ENCODE peak calls at places on chromosomes 4 and X, in five cellular contexts. One of them, this sample, is unnamed. For H3K4me1 and H3K36me3, the result is how much of the 10 kb centered on the place peaks cover.

GRCh38 chr4:138981930-138982390 is 33.6 kb upstream of the NOCT start:
- ATAC-seq in upper lobe of left lung: peak
- ATAC-seq in K562: no peak
- ATAC-seq in GM12878: no peak
- ATAC-seq in HepG2: peak
- ATAC-seq in this sample: peak

GRCh38 chr4:109640644-109641043 is 62.6 kb downstream of the CASP6 start:
- ATAC-seq in upper lobe of left lung: no peak
- ATAC-seq in K562: no peak
- ATAC-seq in GM12878: peak
- ATAC-seq in HepG2: no peak
- ATAC-seq in this sample: no peak

GRCh38 chrX:71515039-71515398 is 17.9 kb upstream of the OGT start:
- ATAC-seq in upper lobe of left lung: no peak
- ATAC-seq in K562: no peak
- ATAC-seq in GM12878: no peak
- ATAC-seq in HepG2: no peak
- ATAC-seq in this sample: no peak

GRCh38 chr4:71833175-71833900 is 49.5 kb upstream of the GC start:
- ATAC-seq in upper lobe of left lung: peak
- ATAC-seq in K562: peak
- ATAC-seq in GM12878: no peak
- ATAC-seq in HepG2: no peak
- ATAC-seq in this sample: no peak

GRCh38 chr4:41611881-41612871 is 74.2 kb downstream of the LIMCH1 start:
- ATAC-seq in upper lobe of left lung: peak
- ATAC-seq in K562: no peak
- ATAC-seq in GM12878: no peak
- ATAC-seq in HepG2: peak
- ATAC-seq in this sample: peak

GRCh38 chr4:40587826-40588225 is 41.8 kb downstream of the RBM47 start:
- ATAC-seq in upper lobe of left lung: peak
- ATAC-seq in K562: no peak
- ATAC-seq in GM12878: no peak
- ATAC-seq in HepG2: no peak
- ATAC-seq in this sample: peak

GRCh38 chr4:68152411-68152810 is 22.7 kb upstream of the TMPRSS11F start:
- ATAC-seq in upper lobe of left lung: no peak
- ATAC-seq in K562: peak
- ATAC-seq in GM12878: no peak
- ATAC-seq in HepG2: no peak
- ATAC-seq in this sample: no peak

GRCh38 chrX:78168065-78168464 is 28.6 kb upstream of the TAF9B start:
- ATAC-seq in upper lobe of left lung: no peak
- ATAC-seq in K562: no peak
- ATAC-seq in GM12878: no peak
- ATAC-seq in HepG2: no peak
- ATAC-seq in this sample: no peak

GRCh38 chr4:186644316-186644638 is 79.4 kb downstream of the FAT1 start:
- ATAC-seq in upper lobe of left lung: no peak
- ATAC-seq in K562: no peak
- ATAC-seq in GM12878: no peak
- ATAC-seq in HepG2: peak
- ATAC-seq in this sample: no peak

GRCh38 chr4:127606823-127607222 is 25.9 kb upstream of the INTU start:
- ATAC-seq in upper lobe of left lung: no peak
- ATAC-seq in K562: no peak
- ATAC-seq in GM12878: no peak
- ATAC-seq in HepG2: no peak
- ATAC-seq in this sample: no peak

GRCh38 chr4:76459291-76459723 is 24.3 kb downstream of the SHROOM3 start:
- ATAC-seq in upper lobe of left lung: peak
- ATAC-seq in K562: peak
- ATAC-seq in GM12878: no peak
- ATAC-seq in HepG2: no peak
- ATAC-seq in this sample: peak

GRCh38 chr4:76990288-76991080 is 40.9 kb downstream of the SEPTIN11 start:
- ATAC-seq in upper lobe of left lung: no peak
- ATAC-seq in K562: no peak
- ATAC-seq in GM12878: no peak
- ATAC-seq in HepG2: no peak
- ATAC-seq in this sample: no peak

GRCh38 chr4:80206541-80207171 is 9.4 kb downstream of the PRDM8 start:
- ATAC-seq in upper lobe of left lung: peak
- ATAC-seq in K562: no peak
- ATAC-seq in GM12878: no peak
- ATAC-seq in HepG2: no peak
- ATAC-seq in this sample: peak

GRCh38 chrX:107712231-107713204 is 63.1 kb downstream of the TSC22D3 start:
- ATAC-seq in upper lobe of left lung: peak
- ATAC-seq in K562: no peak
- ATAC-seq in GM12878: no peak
- ATAC-seq in HepG2: no peak
- ATAC-seq in this sample: peak

GRCh38 chr4:108045687-108046024 is 56.0 kb downstream of the HADH start:
- ATAC-seq in upper lobe of left lung: peak
- ATAC-seq in K562: peak
- ATAC-seq in GM12878: no peak
- ATAC-seq in HepG2: no peak
- ATAC-seq in this sample: peak

GRCh38 chrX:48794993-48795501 is 6.8 kb upstream of the HDAC6 start:
- ATAC-seq in upper lobe of left lung: peak
- ATAC-seq in K562: peak
- ATAC-seq in GM12878: no peak
- ATAC-seq in HepG2: no peak
- ATAC-seq in this sample: no peak

GRCh38 chrX:103183912-103184311 is 31.0 kb upstream of the BEX4 start:
- ATAC-seq in upper lobe of left lung: no peak
- ATAC-seq in K562: no peak
- ATAC-seq in GM12878: no peak
- ATAC-seq in HepG2: no peak
- ATAC-seq in this sample: no peak

GRCh38 chrX:104913348-104913747 is 307.1 kb downstream of the TEX13A start:
- ATAC-seq in upper lobe of left lung: no peak
- ATAC-seq in K562: no peak
- ATAC-seq in GM12878: peak
- ATAC-seq in HepG2: peak
- ATAC-seq in this sample: no peak

GRCh38 chrX:32421266-32421665 is 790.1 kb downstream of the DMD start:
- ATAC-seq in upper lobe of left lung: no peak
- ATAC-seq in K562: no peak
- ATAC-seq in GM12878: no peak
- ATAC-seq in HepG2: no peak
- ATAC-seq in this sample: no peak

GRCh38 chr4:168604496-168605373 is 107.9 kb downstream of the PALLD start:
- ATAC-seq in upper lobe of left lung: peak
- ATAC-seq in K562: no peak
- ATAC-seq in GM12878: no peak
- ATAC-seq in HepG2: no peak
- ATAC-seq in this sample: peak

GRCh38 chr4:1754336-1754735 is 33.0 kb downstream of the TACC3 start:
- ATAC-seq in upper lobe of left lung: no peak
- ATAC-seq in K562: peak
- ATAC-seq in GM12878: peak
- ATAC-seq in HepG2: peak
- ATAC-seq in this sample: no peak

GRCh38 chr4:42610941-42611340 is 46.0 kb downstream of the ATP8A1 start:
- ATAC-seq in upper lobe of left lung: no peak
- ATAC-seq in K562: no peak
- ATAC-seq in GM12878: no peak
- ATAC-seq in HepG2: no peak
- ATAC-seq in this sample: no peak

GRCh38 chrX:9759340-9759739 is 6.3 kb downstream of the GPR143 start:
- ATAC-seq in upper lobe of left lung: no peak
- ATAC-seq in K562: no peak
- ATAC-seq in GM12878: no peak
- ATAC-seq in HepG2: no peak
- ATAC-seq in this sample: no peak

GRCh38 chrX:107485019-107485418 is 35.6 kb downstream of the FRMPD3 start:
- ATAC-seq in upper lobe of left lung: no peak
- ATAC-seq in K562: no peak
- ATAC-seq in GM12878: peak
- ATAC-seq in HepG2: no peak
- ATAC-seq in this sample: no peak

GRCh38 chrX:37993857-37994619 is 12.3 kb upstream of the SYTL5 start:
- ATAC-seq in upper lobe of left lung: no peak
- ATAC-seq in K562: no peak
- ATAC-seq in GM12878: peak
- ATAC-seq in HepG2: no peak
- ATAC-seq in this sample: no peak

DNA sequence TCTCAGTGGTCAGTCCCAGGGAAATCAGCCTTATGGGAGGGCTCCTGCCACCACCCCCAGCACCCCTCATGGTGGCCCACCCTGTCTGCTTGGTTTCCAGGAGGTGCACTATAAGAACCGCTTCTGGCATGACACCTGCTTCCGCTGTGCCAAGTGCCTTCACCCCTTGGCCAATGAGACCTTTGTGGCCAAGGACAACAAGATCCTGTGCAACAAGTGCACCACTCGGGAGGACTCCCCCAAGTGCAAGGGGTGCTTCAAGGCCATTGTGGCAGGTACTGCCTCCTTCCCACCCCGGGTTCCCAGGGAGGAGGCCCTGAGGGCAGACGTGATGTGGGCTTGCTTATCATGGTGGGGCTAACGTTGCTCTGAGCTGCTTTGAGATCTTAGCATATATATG is 44.3 kb downstream of the MAP7D3 start:
- ATAC-seq in upper lobe of left lung: no peak
- ATAC-seq in K562: no peak
- ATAC-seq in GM12878: no peak
- ATAC-seq in HepG2: no peak
- ATAC-seq in this sample: no peak
- H3K4me1 ChIP-seq in upper lobe of left lung: under half
- H3K4me1 ChIP-seq in K562: under half
- H3K4me1 ChIP-seq in GM12878: under half
- H3K4me1 ChIP-seq in HepG2: under half
- H3K4me1 ChIP-seq in this sample: under half

DNA sequence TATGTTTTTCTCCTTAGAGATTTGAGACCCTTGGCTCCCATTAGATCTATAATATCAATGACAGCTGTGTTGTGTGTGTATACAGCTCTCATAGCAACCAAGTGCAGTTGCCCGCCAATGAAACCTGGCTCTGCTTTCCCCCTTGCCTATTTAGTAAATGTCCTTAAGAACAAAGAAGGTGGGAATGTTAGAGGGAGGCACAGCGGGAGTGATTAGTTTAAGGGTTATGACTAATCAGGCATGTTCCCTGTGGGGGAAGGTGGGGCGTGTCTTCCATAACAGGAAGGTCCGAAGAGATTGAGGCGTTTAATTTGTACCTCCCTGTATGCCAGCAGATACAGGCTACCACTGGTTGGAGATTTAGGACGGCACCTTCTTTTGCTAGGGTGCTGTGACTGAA is 100.5 kb upstream of the TBC1D9 start:
- ATAC-seq in upper lobe of left lung: peak
- ATAC-seq in K562: no peak
- ATAC-seq in GM12878: no peak
- ATAC-seq in HepG2: no peak
- ATAC-seq in this sample: peak
- TF ChIP-seq EP300 in upper lobe of left lung: no peak
- TF ChIP-seq EP300 in K562: no peak
- TF ChIP-seq EP300 in GM12878: no peak
- TF ChIP-seq EP300 in HepG2: no peak
- TF ChIP-seq EP300 in this sample: no peak

GRCh38 chr4:11402192-11402591 is 26.5 kb downstream of the HS3ST1 start:
- ATAC-seq in upper lobe of left lung: no peak
- ATAC-seq in K562: no peak
- ATAC-seq in GM12878: peak
- ATAC-seq in HepG2: no peak
- ATAC-seq in this sample: no peak

GRCh38 chr4:11393551-11393950 is 35.1 kb downstream of the HS3ST1 start:
- ATAC-seq in upper lobe of left lung: no peak
- ATAC-seq in K562: no peak
- ATAC-seq in GM12878: no peak
- ATAC-seq in HepG2: no peak
- ATAC-seq in this sample: no peak

GRCh38 chr4:11399461-11399971 is 29.2 kb downstream of the HS3ST1 start:
- ATAC-seq in upper lobe of left lung: peak
- ATAC-seq in K562: no peak
- ATAC-seq in GM12878: no peak
- ATAC-seq in HepG2: no peak
- ATAC-seq in this sample: no peak

GRCh38 chr4:11397146-11397545 is 31.5 kb downstream of the HS3ST1 start:
- ATAC-seq in upper lobe of left lung: no peak
- ATAC-seq in K562: no peak
- ATAC-seq in GM12878: no peak
- ATAC-seq in HepG2: no peak
- ATAC-seq in this sample: no peak

DNA sequence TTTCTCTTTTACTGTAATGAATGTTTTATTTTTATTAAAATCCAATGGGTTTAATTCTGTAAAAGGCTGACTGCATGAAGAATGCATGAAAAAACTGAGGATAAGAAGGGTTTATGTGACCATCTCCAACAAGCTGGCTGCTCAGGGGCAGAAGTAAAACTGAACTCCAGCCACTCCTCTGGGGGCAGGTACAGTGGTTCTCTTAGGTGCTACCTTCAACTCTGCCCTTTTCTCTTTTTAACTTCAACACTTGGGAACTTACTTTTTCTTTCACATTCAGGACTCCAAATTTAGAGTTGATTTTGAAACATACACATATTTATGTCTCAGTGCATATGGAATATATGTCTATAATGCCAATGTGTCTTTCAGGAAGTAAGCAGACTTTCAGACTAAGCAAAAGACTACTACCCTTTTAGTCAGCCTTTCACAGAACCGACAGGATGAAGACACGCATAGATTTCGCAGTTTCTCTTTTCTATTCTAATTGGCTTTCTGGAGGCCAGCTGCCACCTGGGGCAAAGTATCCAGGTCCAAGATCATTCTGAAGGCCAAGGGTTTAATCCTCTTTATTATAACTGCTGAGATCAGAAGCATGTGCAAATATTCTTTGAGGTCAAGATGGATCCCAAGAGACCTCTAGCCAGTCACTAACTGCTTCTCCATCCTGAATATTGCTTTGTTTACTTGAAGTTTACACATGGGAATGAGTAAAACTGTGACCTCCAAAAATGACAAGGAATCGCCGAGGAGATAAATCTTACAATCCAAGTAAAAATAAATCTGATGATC is 30.7 kb downstream of the HS3ST1 start:
- ATAC-seq in upper lobe of left lung: no peak
- ATAC-seq in K562: no peak
- ATAC-seq in GM12878: peak
- ATAC-seq in HepG2: no peak
- ATAC-seq in this sample: no peak
- H3K36me3 ChIP-seq in upper lobe of left lung: under half
- H3K36me3 ChIP-seq in K562: under half
- H3K36me3 ChIP-seq in GM12878: under half
- H3K36me3 ChIP-seq in HepG2: under half
- H3K36me3 ChIP-seq in this sample: under half

DNA sequence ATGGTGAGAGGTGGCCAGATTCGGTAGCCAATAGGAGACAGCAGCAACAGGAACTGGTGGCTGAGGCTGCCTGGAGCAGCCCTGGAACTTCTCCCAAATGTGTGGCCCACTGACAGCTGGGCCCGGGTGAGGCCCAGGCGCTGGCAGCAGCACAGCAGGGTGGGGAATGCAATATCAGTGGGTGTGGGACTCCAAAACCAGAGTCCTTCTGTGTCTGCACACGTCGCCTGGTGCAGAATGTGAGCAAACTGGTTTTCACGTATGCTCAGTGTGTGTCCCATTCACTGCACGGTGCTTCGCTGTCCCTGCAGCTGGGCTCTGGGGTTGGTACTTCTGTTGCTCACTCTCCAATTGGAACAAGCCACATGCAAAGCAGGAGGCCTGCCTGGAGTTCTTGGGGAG is 14.4 kb upstream of the CENPU start:
- ATAC-seq in upper lobe of left lung: peak
- ATAC-seq in K562: no peak
- ATAC-seq in GM12878: no peak
- ATAC-seq in HepG2: no peak
- ATAC-seq in this sample: peak
- H3K4me1 ChIP-seq in upper lobe of left lung: under half
- H3K4me1 ChIP-seq in K562: under half
- H3K4me1 ChIP-seq in GM12878: under half
- H3K4me1 ChIP-seq in HepG2: under half
- H3K4me1 ChIP-seq in this sample: under half